ENCODE peak calls at places on chromosomes 2 and 18, in six cellular contexts. I is gastrocnemius medialis; U is kidney epithelial cell; Z is CD8-positive, alpha-beta T cell; B is cardiac fibroblast; A is cardiac muscle cell. W is an unnamed sample.

GRCh38 chr2:85255456-85255812 is 72.4 kb downstream of the TGOLN2 start:
- DNase-seq in A (no peak), Z (no peak), B (no peak), I (no peak), U (no peak), W (no peak)

GRCh38 chr2:201298462-201298861 is 38.1 kb downstream of the CASP8 start:
- DNase-seq in B (no peak), I (no peak), Z (no peak), A (no peak), U (no peak), W (no peak)

GRCh38 chr2:157628532-157629415 is at the start of gene ACVR1C:
- DNase-seq in I (peak), B (peak), A (peak), U (peak), Z (peak), W (peak)

GRCh38 chr2:11658623-11659475 is 11.1 kb downstream of the NTSR2 start:
- DNase-seq in I (peak), A (no peak), U (no peak), Z (no peak), B (no peak), W (no peak)

GRCh38 chr2:173107629-173108022 is 32.0 kb downstream of the MAP3K20 start:
- DNase-seq in A (no peak), U (no peak), I (peak), Z (no peak), B (no peak), W (no peak)

GRCh38 chr18:45920367-45920766 is 46.8 kb downstream of the EPG5 start:
- DNase-seq in U (no peak), I (peak), Z (no peak), B (peak), A (peak), W (peak)

GRCh38 chr18:34710430-34711386 is 610 bp downstream of the DTNA start:
- DNase-seq in I (no peak), A (peak), Z (no peak), B (peak), U (no peak), W (no peak)

GRCh38 chr18:13893418-13893760 is 21.9 kb downstream of the MC2R start:
- DNase-seq in I (no peak), B (no peak), Z (no peak), U (no peak), A (no peak), W (no peak)

DNA sequence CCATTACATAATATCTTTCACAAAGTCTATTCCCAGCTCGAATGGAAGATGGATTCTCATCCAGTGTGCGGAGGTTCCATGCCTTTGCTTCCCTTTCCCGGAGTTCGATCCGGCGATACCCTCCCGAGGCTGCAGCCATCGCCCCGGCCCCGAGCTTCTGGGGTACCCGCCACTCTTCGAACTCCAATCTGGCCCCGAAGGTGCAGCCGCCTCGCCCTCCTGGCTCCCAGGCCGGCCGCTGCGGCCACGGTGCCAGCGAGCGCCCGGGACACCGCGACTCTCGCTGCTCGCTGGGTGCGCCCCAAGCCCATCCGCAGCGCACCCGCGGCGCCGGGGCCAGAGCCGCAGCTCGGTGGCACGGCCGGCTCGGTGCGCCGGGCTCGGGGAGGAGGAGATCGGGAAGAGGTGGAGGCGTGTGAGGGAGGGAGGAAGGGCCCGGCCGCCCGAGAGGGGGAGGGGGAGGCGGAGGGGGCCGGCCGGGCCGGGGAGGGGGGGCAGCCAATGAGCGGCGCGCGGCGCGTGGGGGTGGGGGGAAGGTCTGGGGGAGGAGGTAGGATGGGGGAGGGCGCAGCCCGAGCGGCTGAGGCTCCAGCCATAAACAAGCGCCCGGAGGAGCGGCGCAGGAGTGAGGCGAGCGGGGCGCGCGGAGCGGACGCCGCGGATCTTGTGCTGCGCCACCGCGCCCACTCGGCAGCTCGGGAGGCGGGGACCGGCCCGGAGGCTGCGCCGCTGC is at the start of gene CRIM1:
- DNase-seq in A (peak), B (peak), I (peak), Z (peak), U (peak), W (peak)
- H3K4me3 ChIP-seq in A (peak), B (peak), I (peak), Z (peak), U (peak), W (peak)

DNA sequence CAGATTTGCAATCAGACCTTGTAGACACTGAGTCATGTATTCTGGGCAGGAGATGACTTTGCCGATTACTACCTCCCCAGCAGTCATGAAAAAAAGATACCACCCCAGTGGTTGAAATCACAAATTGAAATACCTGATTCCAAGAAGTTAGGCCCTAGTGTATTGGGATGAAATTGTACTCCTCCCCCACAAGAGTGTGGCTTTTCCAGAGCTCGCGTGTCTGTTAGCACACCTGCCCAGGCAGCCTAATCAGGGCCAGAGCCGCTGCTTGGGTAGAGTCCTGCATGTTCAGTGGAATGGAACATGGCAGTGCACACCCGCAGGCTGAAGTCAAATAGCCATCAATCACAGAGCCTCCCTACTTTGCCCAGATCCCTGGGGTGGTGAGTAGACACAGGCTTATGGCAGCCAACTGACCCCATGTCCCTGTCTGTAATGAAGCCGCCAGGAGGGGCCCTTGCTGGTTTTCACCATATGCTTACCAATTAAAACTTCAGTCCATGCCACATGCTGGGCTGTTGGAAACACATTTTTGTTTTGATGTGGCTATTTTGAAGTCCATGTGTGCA is 122.4 kb downstream of the TPGS2 start:
- DNase-seq in I (no peak), Z (no peak), B (no peak), U (peak), A (no peak), W (no peak)
- TF ChIP-seq CTCF in I (no peak), Z (no peak), B (no peak), U (no peak), A (no peak), W (no peak)

GRCh38 chr2:174595904-174596397 is 1.7 kb downstream of the WIPF1 start:
- DNase-seq in A (no peak), Z (no peak), U (no peak), B (no peak), I (no peak), W (no peak)

GRCh38 chr2:174593041-174593440 is 4.6 kb downstream of the WIPF1 start:
- DNase-seq in B (no peak), Z (no peak), U (no peak), I (no peak), A (no peak), W (no peak)

GRCh38 chr2:174593574-174594203 is 3.9 kb downstream of the WIPF1 start:
- DNase-seq in I (no peak), A (peak), B (peak), Z (peak), U (no peak), W (peak)

GRCh38 chr2:174595415-174595814 is 2.2 kb downstream of the WIPF1 start:
- DNase-seq in A (no peak), I (no peak), U (no peak), Z (no peak), B (no peak), W (no peak)

GRCh38 chr2:174594451-174594850 is 3.2 kb downstream of the WIPF1 start:
- DNase-seq in A (no peak), I (no peak), U (no peak), B (no peak), Z (no peak), W (no peak)
- H3K4me3 ChIP-seq in A (no peak), I (no peak), U (no peak), B (no peak), Z (peak), W (no peak)

DNA sequence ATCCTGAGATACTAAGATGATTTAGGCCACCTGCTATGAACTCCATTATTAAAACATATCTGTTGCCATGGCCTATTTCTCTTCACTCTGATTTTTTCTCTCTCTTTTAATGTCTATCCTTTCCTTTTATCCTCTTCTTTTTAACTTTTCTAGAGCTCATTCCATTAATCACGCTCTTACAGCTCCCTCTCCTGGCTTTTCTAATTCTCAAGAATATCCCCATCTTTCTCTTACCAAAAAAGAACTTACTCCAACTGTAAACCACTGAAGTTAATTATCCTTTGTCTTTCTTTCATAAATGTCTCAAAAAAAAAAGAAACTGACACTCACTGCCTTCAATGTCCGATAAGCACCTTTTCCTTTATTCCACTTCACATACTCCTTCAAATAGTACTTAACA is 7.9 kb downstream of the PPP3R1 start:
- DNase-seq in I (no peak), Z (no peak), B (no peak), A (peak), U (no peak), W (no peak)
- TF ChIP-seq CTCF in I (no peak), Z (no peak), B (peak), A (peak), U (peak), W (no peak)

GRCh38 chr18:23105581-23106219 is 29.6 kb upstream of the CABLES1 start:
- DNase-seq in Z (no peak), I (no peak), B (no peak), U (no peak), A (no peak), W (no peak)
- H3K4me3 ChIP-seq in Z (no peak), I (no peak), B (no peak), U (no peak), A (no peak), W (no peak)

GRCh38 chr18:10942998-10943397 is 206.4 kb downstream of the PIEZO2 start:
- DNase-seq in Z (no peak), A (no peak), B (no peak), I (no peak), U (no peak), W (no peak)
- TF ChIP-seq CTCF in Z (no peak), A (no peak), B (no peak), I (no peak), U (no peak), W (no peak)

DNA sequence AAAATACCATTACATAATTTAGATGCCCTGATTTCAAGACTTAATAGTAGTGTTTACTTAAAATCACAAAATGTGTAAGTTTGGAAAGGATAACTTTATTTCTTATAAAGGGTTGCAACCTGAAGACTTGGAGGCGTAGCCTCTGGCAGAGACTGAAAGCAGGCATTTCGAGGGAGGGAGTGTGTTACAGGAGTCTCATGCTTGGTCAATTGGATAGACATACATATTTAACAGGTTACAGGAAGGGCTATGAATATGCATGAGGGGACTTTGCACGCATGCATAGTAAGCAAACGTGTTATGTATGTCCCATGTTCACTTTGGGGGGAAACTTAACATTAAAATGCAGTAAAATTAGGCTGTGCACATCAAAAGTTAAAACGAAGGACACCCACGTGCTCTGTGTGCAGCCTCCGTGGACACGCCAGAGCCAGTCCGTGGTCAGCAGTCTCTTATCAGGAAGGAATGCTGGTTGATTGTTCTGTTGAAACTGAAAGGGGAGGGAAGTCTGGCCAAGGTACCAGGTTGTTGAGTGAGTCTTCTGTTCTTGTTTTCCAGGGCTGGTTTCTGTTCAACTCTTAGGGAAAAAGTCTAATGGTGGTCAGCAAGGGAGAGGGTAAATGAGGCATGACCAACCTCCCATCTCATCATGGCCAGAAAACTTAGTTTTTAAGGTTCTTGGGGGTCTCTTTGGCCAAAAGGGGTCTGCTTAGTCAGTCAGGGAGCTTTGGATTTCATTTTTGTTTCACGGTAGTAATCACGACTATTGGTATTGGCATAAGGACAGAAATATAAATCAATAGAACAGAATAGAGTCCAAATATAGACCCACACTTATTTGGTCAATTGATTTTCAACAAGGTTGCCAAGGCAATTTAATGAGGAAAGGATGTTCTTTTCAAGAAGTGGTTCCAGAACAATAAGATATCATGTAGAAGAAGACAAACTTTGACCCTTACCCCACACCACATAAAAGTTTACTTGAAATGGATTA is 121.9 kb downstream of the MCFD2 start:
- DNase-seq in U (no peak), B (no peak), I (no peak), A (no peak), Z (no peak), W (no peak)
- H3K4me3 ChIP-seq in U (no peak), B (no peak), I (no peak), A (no peak), Z (no peak), W (no peak)

GRCh38 chr2:218896501-218897393 is 16.1 kb downstream of the WNT10A start:
- DNase-seq in A (no peak), I (no peak), Z (peak), U (peak), B (no peak), W (no peak)

GRCh38 chr2:218894168-218895157 is 13.8 kb downstream of the WNT10A start:
- DNase-seq in U (no peak), B (no peak), Z (no peak), I (no peak), A (no peak), W (peak)

GRCh38 chr2:218897394-218898108 is 16.9 kb downstream of the WNT10A start:
- DNase-seq in A (no peak), B (no peak), I (no peak), U (no peak), Z (no peak), W (no peak)

GRCh38 chr2:218895326-218895725 is 14.7 kb downstream of the WNT10A start:
- DNase-seq in A (no peak), I (no peak), U (no peak), Z (no peak), B (no peak), W (peak)

GRCh38 chr2:218895758-218896500 is 15.3 kb downstream of the WNT10A start:
- DNase-seq in U (no peak), A (no peak), Z (no peak), I (no peak), B (no peak), W (no peak)
- TF ChIP-seq CTCF in U (no peak), A (no peak), Z (no peak), I (no peak), B (no peak), W (no peak)